ENCODE peak calls at places on chromosome 13, in ten cellular contexts. One of them, this sample, is unnamed. For H3K4me1, the result is how much of the 10 kb centered on the place peaks cover.

GRCh38 chr13:26253262-26253786 is 605 bp upstream of the CDK8 start:
- DNase-seq in endothelial cell of umbilical vein: no peak
- DNase-seq in stomach: no peak
- DNase-seq in breast epithelium: no peak
- DNase-seq in GM23338: no peak
- DNase-seq in HCT116: no peak
- DNase-seq in SK-N-SH: no peak
- DNase-seq in HepG2: no peak
- DNase-seq in suprapubic skin: no peak
- DNase-seq in sigmoid colon: no peak
- DNase-seq in this sample: no peak

GRCh38 chr13:95338905-95339304 is 37.7 kb upstream of the ABCC4 start:
- DNase-seq in HCT116: no peak
- DNase-seq in sigmoid colon: peak
- DNase-seq in stomach: no peak
- DNase-seq in HepG2: no peak
- DNase-seq in suprapubic skin: no peak
- DNase-seq in breast epithelium: no peak
- DNase-seq in SK-N-SH: no peak
- DNase-seq in GM23338: no peak
- DNase-seq in endothelial cell of umbilical vein: no peak
- DNase-seq in this sample: no peak

GRCh38 chr13:44934724-44935123 is 54.5 kb downstream of the NUFIP1 start:
- DNase-seq in breast epithelium: no peak
- DNase-seq in suprapubic skin: no peak
- DNase-seq in endothelial cell of umbilical vein: peak
- DNase-seq in HCT116: no peak
- DNase-seq in HepG2: no peak
- DNase-seq in GM23338: no peak
- DNase-seq in stomach: no peak
- DNase-seq in sigmoid colon: no peak
- DNase-seq in SK-N-SH: no peak
- DNase-seq in this sample: no peak

GRCh38 chr13:73656863-73657262 is 477.3 kb downstream of the KLF12 start:
- DNase-seq in HCT116: no peak
- DNase-seq in SK-N-SH: no peak
- DNase-seq in breast epithelium: no peak
- DNase-seq in stomach: no peak
- DNase-seq in GM23338: no peak
- DNase-seq in sigmoid colon: no peak
- DNase-seq in endothelial cell of umbilical vein: no peak
- DNase-seq in suprapubic skin: no peak
- DNase-seq in HepG2: no peak
- DNase-seq in this sample: no peak

GRCh38 chr13:84352946-84353345 is 470.7 kb upstream of the SLITRK1 start:
- DNase-seq in breast epithelium: no peak
- DNase-seq in endothelial cell of umbilical vein: no peak
- DNase-seq in GM23338: no peak
- DNase-seq in suprapubic skin: no peak
- DNase-seq in sigmoid colon: no peak
- DNase-seq in SK-N-SH: no peak
- DNase-seq in stomach: no peak
- DNase-seq in HepG2: no peak
- DNase-seq in HCT116: no peak
- DNase-seq in this sample: no peak

GRCh38 chr13:75788494-75788991 is 152.4 kb downstream of the LMO7 start:
- DNase-seq in breast epithelium: no peak
- DNase-seq in suprapubic skin: no peak
- DNase-seq in HepG2: no peak
- DNase-seq in stomach: peak
- DNase-seq in SK-N-SH: no peak
- DNase-seq in GM23338: no peak
- DNase-seq in sigmoid colon: no peak
- DNase-seq in HCT116: no peak
- DNase-seq in endothelial cell of umbilical vein: peak
- DNase-seq in this sample: no peak

GRCh38 chr13:28493740-28494536 is 990 bp downstream of the FLT1 start:
- DNase-seq in HepG2: no peak
- DNase-seq in SK-N-SH: peak
- DNase-seq in suprapubic skin: no peak
- DNase-seq in GM23338: peak
- DNase-seq in stomach: no peak
- DNase-seq in breast epithelium: no peak
- DNase-seq in sigmoid colon: no peak
- DNase-seq in endothelial cell of umbilical vein: no peak
- DNase-seq in HCT116: no peak
- DNase-seq in this sample: no peak

GRCh38 chr13:31670831-31671617 is 68.3 kb upstream of the RXFP2 start:
- DNase-seq in endothelial cell of umbilical vein: no peak
- DNase-seq in stomach: no peak
- DNase-seq in SK-N-SH: peak
- DNase-seq in suprapubic skin: no peak
- DNase-seq in GM23338: no peak
- DNase-seq in HepG2: no peak
- DNase-seq in HCT116: no peak
- DNase-seq in breast epithelium: no peak
- DNase-seq in sigmoid colon: no peak
- DNase-seq in this sample: no peak

GRCh38 chr13:39415403-39415802 is 187.6 kb downstream of the LHFPL6 start:
- DNase-seq in sigmoid colon: peak
- DNase-seq in endothelial cell of umbilical vein: peak
- DNase-seq in SK-N-SH: peak
- DNase-seq in breast epithelium: peak
- DNase-seq in HCT116: peak
- DNase-seq in suprapubic skin: no peak
- DNase-seq in stomach: no peak
- DNase-seq in GM23338: peak
- DNase-seq in HepG2: no peak
- DNase-seq in this sample: no peak

GRCh38 chr13:39370554-39370953 is 232.4 kb downstream of the LHFPL6 start:
- DNase-seq in suprapubic skin: no peak
- DNase-seq in endothelial cell of umbilical vein: no peak
- DNase-seq in SK-N-SH: no peak
- DNase-seq in HCT116: no peak
- DNase-seq in breast epithelium: no peak
- DNase-seq in GM23338: no peak
- DNase-seq in stomach: no peak
- DNase-seq in sigmoid colon: no peak
- DNase-seq in HepG2: no peak
- DNase-seq in this sample: no peak

GRCh38 chr13:37319041-37319443 is 213.6 kb upstream of the CSNK1A1L start:
- DNase-seq in stomach: no peak
- DNase-seq in sigmoid colon: no peak
- DNase-seq in HCT116: no peak
- DNase-seq in breast epithelium: no peak
- DNase-seq in SK-N-SH: no peak
- DNase-seq in suprapubic skin: no peak
- DNase-seq in endothelial cell of umbilical vein: no peak
- DNase-seq in HepG2: no peak
- DNase-seq in GM23338: no peak
- DNase-seq in this sample: no peak

GRCh38 chr13:76014618-76015315 is 378.6 kb downstream of the LMO7 start:
- DNase-seq in sigmoid colon: no peak
- DNase-seq in breast epithelium: no peak
- DNase-seq in HCT116: no peak
- DNase-seq in HepG2: no peak
- DNase-seq in suprapubic skin: no peak
- DNase-seq in GM23338: no peak
- DNase-seq in stomach: no peak
- DNase-seq in endothelial cell of umbilical vein: no peak
- DNase-seq in SK-N-SH: no peak
- DNase-seq in this sample: no peak

GRCh38 chr13:92952161-92952560 is 274.4 kb upstream of the GPC6 start:
- DNase-seq in suprapubic skin: no peak
- DNase-seq in HCT116: no peak
- DNase-seq in SK-N-SH: no peak
- DNase-seq in GM23338: no peak
- DNase-seq in breast epithelium: no peak
- DNase-seq in sigmoid colon: no peak
- DNase-seq in stomach: no peak
- DNase-seq in HepG2: no peak
- DNase-seq in endothelial cell of umbilical vein: no peak
- DNase-seq in this sample: no peak

GRCh38 chr13:94311893-94312292 is 167.6 kb downstream of the DCT start:
- DNase-seq in breast epithelium: no peak
- DNase-seq in stomach: no peak
- DNase-seq in suprapubic skin: no peak
- DNase-seq in SK-N-SH: no peak
- DNase-seq in GM23338: no peak
- DNase-seq in HepG2: no peak
- DNase-seq in HCT116: no peak
- DNase-seq in endothelial cell of umbilical vein: peak
- DNase-seq in sigmoid colon: no peak
- DNase-seq in this sample: no peak

GRCh38 chr13:50668882-50669281 is 174.6 kb downstream of the DLEU7 start:
- DNase-seq in HepG2: no peak
- DNase-seq in suprapubic skin: no peak
- DNase-seq in GM23338: no peak
- DNase-seq in sigmoid colon: no peak
- DNase-seq in breast epithelium: no peak
- DNase-seq in SK-N-SH: no peak
- DNase-seq in endothelial cell of umbilical vein: no peak
- DNase-seq in HCT116: no peak
- DNase-seq in stomach: no peak
- DNase-seq in this sample: no peak

GRCh38 chr13:108981407-108981806 is 352.0 kb downstream of the MYO16 start:
- DNase-seq in stomach: no peak
- DNase-seq in SK-N-SH: no peak
- DNase-seq in HepG2: no peak
- DNase-seq in sigmoid colon: no peak
- DNase-seq in endothelial cell of umbilical vein: no peak
- DNase-seq in HCT116: no peak
- DNase-seq in suprapubic skin: no peak
- DNase-seq in GM23338: no peak
- DNase-seq in breast epithelium: no peak
- DNase-seq in this sample: no peak

GRCh38 chr13:33665776-33666175 is 152.2 kb upstream of the RFC3 start:
- DNase-seq in breast epithelium: no peak
- DNase-seq in HCT116: no peak
- DNase-seq in endothelial cell of umbilical vein: no peak
- DNase-seq in stomach: no peak
- DNase-seq in sigmoid colon: no peak
- DNase-seq in SK-N-SH: no peak
- DNase-seq in HepG2: no peak
- DNase-seq in suprapubic skin: no peak
- DNase-seq in GM23338: no peak
- DNase-seq in this sample: no peak
- TF ChIP-seq CTCF in breast epithelium: no peak
- TF ChIP-seq CTCF in HCT116: no peak
- TF ChIP-seq CTCF in endothelial cell of umbilical vein: no peak
- TF ChIP-seq CTCF in stomach: no peak
- TF ChIP-seq CTCF in sigmoid colon: no peak
- TF ChIP-seq CTCF in SK-N-SH: no peak
- TF ChIP-seq CTCF in HepG2: no peak
- TF ChIP-seq CTCF in suprapubic skin: no peak
- TF ChIP-seq CTCF in GM23338: no peak
- TF ChIP-seq CTCF in this sample: no peak

GRCh38 chr13:97245011-97245410 is 22.9 kb downstream of the MBNL2 start:
- DNase-seq in HepG2: no peak
- DNase-seq in endothelial cell of umbilical vein: peak
- DNase-seq in HCT116: no peak
- DNase-seq in GM23338: no peak
- DNase-seq in suprapubic skin: no peak
- DNase-seq in stomach: no peak
- DNase-seq in SK-N-SH: no peak
- DNase-seq in sigmoid colon: no peak
- DNase-seq in breast epithelium: no peak
- DNase-seq in this sample: no peak
- H3K4me1 ChIP-seq in HepG2: half or more
- H3K4me1 ChIP-seq in endothelial cell of umbilical vein: half or more
- H3K4me1 ChIP-seq in HCT116: under half
- H3K4me1 ChIP-seq in GM23338: under half
- H3K4me1 ChIP-seq in suprapubic skin: half or more
- H3K4me1 ChIP-seq in stomach: half or more
- H3K4me1 ChIP-seq in SK-N-SH: under half
- H3K4me1 ChIP-seq in sigmoid colon: half or more
- H3K4me1 ChIP-seq in breast epithelium: under half
- H3K4me1 ChIP-seq in this sample: half or more

DNA sequence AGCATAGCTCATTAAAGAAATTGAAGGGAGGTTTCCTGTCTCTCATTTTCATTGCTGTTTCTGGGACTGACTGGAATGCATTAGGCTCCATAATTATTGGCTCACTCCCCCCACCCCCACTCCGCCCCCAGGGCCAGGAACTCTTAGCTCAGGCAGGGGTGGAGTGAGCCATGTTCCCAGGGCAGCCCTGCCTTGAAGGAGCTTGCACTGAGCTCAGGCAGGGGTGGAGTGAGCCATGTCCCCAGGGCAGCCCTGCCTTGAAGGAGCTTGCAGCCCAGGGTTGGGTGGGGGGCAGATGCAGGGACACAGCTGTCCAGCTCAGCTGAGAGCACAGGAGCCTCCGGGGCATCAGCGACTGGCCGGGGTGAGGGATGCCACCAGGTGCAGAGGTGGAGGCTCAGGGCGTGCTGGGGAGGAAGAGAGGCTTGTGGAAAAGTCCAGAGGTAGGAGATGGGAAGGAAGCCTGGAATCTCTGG is 39.1 kb upstream of the TFDP1 start:
- DNase-seq in breast epithelium: no peak
- DNase-seq in stomach: no peak
- DNase-seq in SK-N-SH: peak
- DNase-seq in HepG2: no peak
- DNase-seq in suprapubic skin: no peak
- DNase-seq in sigmoid colon: no peak
- DNase-seq in HCT116: no peak
- DNase-seq in endothelial cell of umbilical vein: peak
- DNase-seq in GM23338: no peak
- DNase-seq in this sample: no peak
- TF ChIP-seq POLR2AphosphoS5 in breast epithelium: no peak
- TF ChIP-seq POLR2AphosphoS5 in stomach: no peak
- TF ChIP-seq POLR2AphosphoS5 in SK-N-SH: no peak
- TF ChIP-seq POLR2AphosphoS5 in HepG2: no peak
- TF ChIP-seq POLR2AphosphoS5 in suprapubic skin: no peak
- TF ChIP-seq POLR2AphosphoS5 in sigmoid colon: no peak
- TF ChIP-seq POLR2AphosphoS5 in HCT116: no peak
- TF ChIP-seq POLR2AphosphoS5 in endothelial cell of umbilical vein: no peak
- TF ChIP-seq POLR2AphosphoS5 in GM23338: no peak
- TF ChIP-seq POLR2AphosphoS5 in this sample: no peak

GRCh38 chr13:60584976-60585375 is 188.0 kb downstream of the TDRD3 start:
- DNase-seq in sigmoid colon: no peak
- DNase-seq in stomach: no peak
- DNase-seq in GM23338: peak
- DNase-seq in breast epithelium: no peak
- DNase-seq in SK-N-SH: no peak
- DNase-seq in endothelial cell of umbilical vein: no peak
- DNase-seq in HepG2: no peak
- DNase-seq in suprapubic skin: peak
- DNase-seq in HCT116: no peak
- DNase-seq in this sample: no peak

GRCh38 chr13:60583911-60584753 is 187.1 kb downstream of the TDRD3 start:
- DNase-seq in HepG2: no peak
- DNase-seq in suprapubic skin: peak
- DNase-seq in sigmoid colon: no peak
- DNase-seq in endothelial cell of umbilical vein: no peak
- DNase-seq in SK-N-SH: no peak
- DNase-seq in GM23338: peak
- DNase-seq in stomach: no peak
- DNase-seq in breast epithelium: no peak
- DNase-seq in HCT116: no peak
- DNase-seq in this sample: no peak

GRCh38 chr13:60577761-60578160 is 180.7 kb downstream of the TDRD3 start:
- DNase-seq in HepG2: no peak
- DNase-seq in HCT116: no peak
- DNase-seq in stomach: no peak
- DNase-seq in SK-N-SH: no peak
- DNase-seq in suprapubic skin: no peak
- DNase-seq in endothelial cell of umbilical vein: no peak
- DNase-seq in breast epithelium: no peak
- DNase-seq in sigmoid colon: no peak
- DNase-seq in GM23338: no peak
- DNase-seq in this sample: no peak

GRCh38 chr13:60583196-60583908 is 186.3 kb downstream of the TDRD3 start:
- DNase-seq in breast epithelium: no peak
- DNase-seq in HCT116: no peak
- DNase-seq in suprapubic skin: no peak
- DNase-seq in endothelial cell of umbilical vein: no peak
- DNase-seq in GM23338: peak
- DNase-seq in HepG2: peak
- DNase-seq in SK-N-SH: no peak
- DNase-seq in stomach: no peak
- DNase-seq in sigmoid colon: no peak
- DNase-seq in this sample: no peak
- TF ChIP-seq CTCF in breast epithelium: no peak
- TF ChIP-seq CTCF in HCT116: no peak
- TF ChIP-seq CTCF in suprapubic skin: peak
- TF ChIP-seq CTCF in endothelial cell of umbilical vein: no peak
- TF ChIP-seq CTCF in GM23338: peak
- TF ChIP-seq CTCF in HepG2: no peak
- TF ChIP-seq CTCF in SK-N-SH: no peak
- TF ChIP-seq CTCF in stomach: no peak
- TF ChIP-seq CTCF in sigmoid colon: no peak
- TF ChIP-seq CTCF in this sample: no peak

This sample was measured in Panc1.